ENCODE peak calls at places on chromosomes 12 and 14, in ten cellular contexts. Z, W, X, S, L, E, C, H, A and Y are unnamed samples.

GRCh38 chr14:101007004-101007614 is 103.6 kb upstream of the RTL1 start:
- DNase-seq in S (no peak), Z (no peak), L (no peak), W (no peak), H (no peak), X (no peak), A (no peak), C (peak), E (no peak), Y (no peak)

GRCh38 chr12:1277905-1278304 is 286.9 kb downstream of the ERC1 start:
- DNase-seq in E (no peak), S (no peak), W (no peak), C (no peak), A (no peak), H (no peak), Z (no peak), X (no peak), L (no peak), Y (no peak)

GRCh38 chr12:17949558-17950141 is 140.3 kb downstream of the RERGL start:
- DNase-seq in L (no peak), A (peak), H (no peak), W (no peak), S (no peak), Z (no peak), E (no peak), X (no peak), C (no peak), Y (no peak)

GRCh38 chr12:123931686-123932321 is 40.8 kb downstream of the CCDC92 start:
- DNase-seq in Z (peak), A (no peak), S (no peak), L (no peak), W (no peak), X (no peak), E (no peak), H (no peak), C (no peak), Y (peak)

GRCh38 chr12:88052686-88053085 is 23.5 kb upstream of the C12orf50 start:
- DNase-seq in X (no peak), W (no peak), L (peak), A (no peak), S (peak), Z (no peak), H (peak), C (peak), E (no peak), Y (no peak)

GRCh38 chr12:30437616-30438015 is 258.1 kb downstream of the IPO8 start:
- DNase-seq in E (no peak), C (no peak), H (no peak), A (no peak), W (no peak), L (no peak), S (peak), X (no peak), Z (no peak), Y (no peak)

GRCh38 chr12:3816266-3816665 is 56.9 kb downstream of the PARP11 start:
- DNase-seq in X (no peak), H (no peak), L (no peak), W (no peak), Z (no peak), S (no peak), E (no peak), A (no peak), C (no peak), Y (no peak)

GRCh38 chr12:61367281-61367785 is 892.9 kb upstream of the USP15 start:
- DNase-seq in Z (no peak), S (no peak), X (no peak), H (no peak), W (no peak), L (no peak), C (no peak), A (no peak), E (no peak), Y (no peak)

GRCh38 chr14:62645649-62646048 is 399.6 kb downstream of the KCNH5 start:
- DNase-seq in X (no peak), H (peak), S (no peak), W (no peak), L (no peak), Z (no peak), C (no peak), A (no peak), E (no peak), Y (no peak)

GRCh38 chr14:92897922-92898599 is 24.9 kb upstream of the CHGA start:
- DNase-seq in W (no peak), S (peak), E (no peak), A (no peak), Z (no peak), L (no peak), H (peak), C (no peak), X (no peak), Y (no peak)

GRCh38 chr14:104094709-104095425 is 9.4 kb downstream of the ASPG start:
- DNase-seq in A (peak), E (peak), H (peak), L (no peak), Z (peak), S (peak), X (peak), C (peak), W (no peak), Y (peak)

GRCh38 chr14:102686176-102686801 is 91.0 kb upstream of the TRAF3 start:
- DNase-seq in S (no peak), X (no peak), H (no peak), E (no peak), C (no peak), L (no peak), W (no peak), Z (no peak), A (no peak), Y (no peak)

GRCh38 chr14:55599250-55599879 is 19.4 kb downstream of the KTN1 start:
- DNase-seq in H (no peak), E (no peak), A (peak), C (peak), L (no peak), S (no peak), Z (no peak), W (no peak), X (no peak), Y (peak)

GRCh38 chr14:61753631-61754030 is 8.6 kb upstream of the SNAPC1 start:
- DNase-seq in L (no peak), X (no peak), A (no peak), Z (no peak), E (no peak), C (no peak), H (no peak), S (no peak), W (no peak), Y (no peak)

GRCh38 chr12:12206776-12207388 is 60.0 kb downstream of the LRP6 start:
- DNase-seq in Z (no peak), S (no peak), W (no peak), X (no peak), L (no peak), C (no peak), A (no peak), H (no peak), E (no peak), Y (no peak)

GRCh38 chr12:117360551-117361311 is 695 bp downstream of the NOS1 start:
- DNase-seq in W (no peak), Z (no peak), A (peak), H (no peak), X (no peak), C (no peak), S (no peak), E (no peak), L (no peak), Y (no peak)

GRCh38 chr12:6538420-6539275 is 4.3 kb downstream of the GAPDH start:
- DNase-seq in E (peak), W (no peak), Z (no peak), H (peak), L (no peak), A (no peak), S (peak), C (no peak), X (no peak), Y (no peak)

GRCh38 chr12:82896979-82897378 is 210.3 kb downstream of the TMTC2 start:
- DNase-seq in S (peak), E (no peak), W (no peak), Z (no peak), C (peak), H (peak), A (no peak), X (no peak), L (no peak), Y (peak)